ENCODE peak calls at places on chromosomes 1 and 21, in six cellular contexts. Y is thyroid gland; E is GM12864; N is OCI-M1; C is SK-MEL-5; K is T-helper 2 cell treated with Interferon-gamma antibody and Interleukin-4, amounts not matched to agents 5 μg/mL and 100 μg/mL, for 36 hours. L is an unnamed sample.

GRCh38 chr1:2632051-2632430 is 775 bp downstream of the MMEL1 start:
- DNase-seq in E (no peak), N (no peak), K (no peak), C (no peak), Y (no peak), L (no peak)

GRCh38 chr1:209641216-209642181 is 10.7 kb downstream of the LAMB3 start:
- DNase-seq in N (no peak), E (no peak), C (no peak), K (no peak), Y (peak), L (no peak)

GRCh38 chr1:231279081-231279480 is 38.1 kb downstream of the GNPAT start:
- DNase-seq in Y (no peak), C (no peak), N (no peak), E (no peak), K (no peak), L (no peak)

GRCh38 chr1:209710837-209711236 is 6.2 kb downstream of the HSD11B1 start:
- DNase-seq in K (no peak), E (no peak), N (no peak), Y (no peak), C (no peak), L (no peak)

GRCh38 chr1:75233302-75233929 is 99.2 kb downstream of the LHX8 start:
- DNase-seq in K (no peak), C (peak), E (peak), N (peak), Y (no peak), L (no peak)

GRCh38 chr1:81717230-81717629 is 83.5 kb upstream of the ADGRL2 start:
- DNase-seq in E (no peak), N (no peak), Y (no peak), C (no peak), K (no peak), L (no peak)

GRCh38 chr1:81801032-81801833 is 499 bp downstream of the ADGRL2 start:
- DNase-seq in N (no peak), Y (peak), E (no peak), K (no peak), C (peak), L (no peak)

GRCh38 chr1:9315411-9316079 is 22.9 kb downstream of the SPSB1 start:
- DNase-seq in N (no peak), K (peak), E (peak), Y (peak), C (no peak), L (no peak)

GRCh38 chr1:192700834-192701271 is 64.9 kb downstream of the RGS13 start:
- DNase-seq in K (no peak), N (peak), Y (no peak), C (peak), E (no peak), L (no peak)

GRCh38 chr1:201360901-201361651 is 16.4 kb downstream of the TNNT2 start:
- DNase-seq in N (no peak), C (no peak), Y (no peak), E (no peak), K (no peak), L (no peak)

GRCh38 chr1:212712451-212713303 is 13.0 kb upstream of the BATF3 start:
- DNase-seq in Y (no peak), E (no peak), K (peak), C (no peak), N (no peak), L (no peak)

GRCh38 chr1:61050541-61051454 is 31.6 kb upstream of the NFIA start:
- DNase-seq in C (no peak), N (peak), K (no peak), E (no peak), Y (peak), L (no peak)

GRCh38 chr1:17212487-17213121 is 7.7 kb downstream of the PADI1 start:
- DNase-seq in N (no peak), E (no peak), C (no peak), Y (peak), K (peak), L (no peak)

GRCh38 chr21:18253252-18253651 is 8.6 kb downstream of the CHODL start:
- DNase-seq in N (no peak), E (no peak), C (no peak), K (no peak), Y (no peak), L (no peak)

GRCh38 chr1:70487910-70488665 is 77.0 kb downstream of the CTH start:
- DNase-seq in C (peak), E (no peak), N (peak), Y (peak), K (no peak), L (peak)

GRCh38 chr1:13799502-13800283 is 99.7 kb downstream of the PRDM2 start:
- DNase-seq in C (no peak), E (no peak), K (no peak), Y (no peak), N (no peak), L (no peak)

GRCh38 chr1:1132042-1132927 is 16.4 kb upstream of the C1orf159 start:
- DNase-seq in E (no peak), C (no peak), Y (no peak), K (no peak), N (no peak), L (no peak)

GRCh38 chr1:160007577-160008200 is 24.1 kb downstream of the PIGM start:
- DNase-seq in E (no peak), N (peak), Y (no peak), C (peak), K (no peak), L (no peak)

GRCh38 chr1:6745073-6745472 is 40.2 kb upstream of the CAMTA1 start:
- DNase-seq in Y (no peak), N (no peak), K (peak), C (no peak), E (no peak), L (no peak)

GRCh38 chr1:163874070-163874469 is 552.3 kb downstream of the NUF2 start:
- DNase-seq in C (peak), E (no peak), N (no peak), Y (no peak), K (no peak), L (no peak)

GRCh38 chr1:89050649-89051033 is 14.4 kb downstream of the GBP1 start:
- DNase-seq in C (no peak), K (no peak), N (no peak), E (no peak), Y (no peak), L (no peak)

GRCh38 chr1:217907504-217907903 is 276.4 kb downstream of the SPATA17 start:
- DNase-seq in K (no peak), N (peak), C (no peak), E (peak), Y (no peak), L (no peak)

GRCh38 chr21:26432410-26432809 is 140.7 kb downstream of the CYYR1 start:
- DNase-seq in C (no peak), Y (no peak), E (no peak), N (peak), K (no peak), L (no peak)

GRCh38 chr1:190633488-190633887 is 155.8 kb upstream of the BRINP3 start:
- DNase-seq in N (peak), K (no peak), E (no peak), C (peak), Y (no peak), L (no peak)

GRCh38 chr1:109385417-109385816 is 12.3 kb downstream of the SORT1 start:
- DNase-seq in Y (peak), N (peak), C (no peak), E (no peak), K (no peak), L (no peak)

GRCh38 chr1:110620686-110621085 is 14.5 kb upstream of the KCNA2 start:
- DNase-seq in Y (peak), E (no peak), K (no peak), N (no peak), C (peak), L (no peak)

GRCh38 chr1:48470506-48470905 is 1.5 kb downstream of the SPATA6 start:
- DNase-seq in K (no peak), Y (peak), E (no peak), C (peak), N (no peak), L (no peak)

GRCh38 chr1:50371749-50372148 is 51.5 kb downstream of the DMRTA2 start:
- DNase-seq in E (no peak), C (no peak), N (no peak), Y (no peak), K (no peak), L (no peak)

L was measured in D721Med.